ENCODE peak calls at places on chromosome 14, in five cellular contexts. L is stomach, V is breast epithelium, Z is K562, H is sigmoid colon. P is an unnamed sample. For H3K27me3, the result is how much of the 10 kb centered on the place peaks cover.

GRCh38 chr14:75661499-75661814 is 411 bp downstream of the TTLL5 start:
- DNase-seq in L (no peak), V (no peak), Z (no peak), H (no peak), P (no peak)

GRCh38 chr14:73386342-73386741 is 72.0 kb downstream of the NUMB start:
- DNase-seq in L (no peak), V (no peak), Z (no peak), H (no peak), P (no peak)

GRCh38 chr14:52043690-52044089 is 25.2 kb downstream of the NID2 start:
- DNase-seq in L (peak), V (no peak), Z (peak), H (no peak), P (no peak)

GRCh38 chr14:56482306-56482705 is 97.3 kb upstream of the TMEM260 start:
- DNase-seq in L (no peak), V (no peak), Z (peak), H (no peak), P (no peak)

GRCh38 chr14:60848066-60848465 is 113.5 kb downstream of the MNAT1 start:
- DNase-seq in L (no peak), V (no peak), Z (no peak), H (no peak), P (no peak)

GRCh38 chr14:35416108-35416750 is 11.7 kb upstream of the NFKBIA start:
- DNase-seq in L (no peak), V (no peak), Z (no peak), H (no peak), P (no peak)

GRCh38 chr14:54782803-54783659 is 119.6 kb downstream of the GCH1 start:
- DNase-seq in L (no peak), V (no peak), Z (no peak), H (peak), P (no peak)

GRCh38 chr14:85280074-85280473 is 249.9 kb upstream of the FLRT2 start:
- DNase-seq in L (no peak), V (no peak), Z (no peak), H (no peak), P (no peak)

GRCh38 chr14:90871605-90872233 is 55.5 kb upstream of the TTC7B start:
- DNase-seq in L (no peak), V (no peak), Z (no peak), H (no peak), P (peak)

GRCh38 chr14:56085471-56085870 is 32.7 kb upstream of the PELI2 start:
- DNase-seq in L (no peak), V (no peak), Z (no peak), H (no peak), P (no peak)

GRCh38 chr14:43579743-43580142 is 927.3 kb downstream of the FSCB start:
- DNase-seq in L (no peak), V (no peak), Z (no peak), H (no peak), P (no peak)

GRCh38 chr14:34211732-34212131 is 250.3 kb downstream of the SPTSSA start:
- DNase-seq in L (no peak), V (no peak), Z (no peak), H (no peak), P (no peak)

GRCh38 chr14:74417611-74418010 is 8.4 kb downstream of the SYNDIG1L start:
- DNase-seq in L (no peak), V (no peak), Z (no peak), H (no peak), P (no peak)

GRCh38 chr14:75570797-75571196 is 7.6 kb upstream of the FLVCR2 start:
- DNase-seq in L (no peak), V (no peak), Z (no peak), H (no peak), P (no peak)

GRCh38 chr14:58107947-58108552 is 44.0 kb downstream of the ARMH4 start:
- DNase-seq in L (no peak), V (no peak), Z (peak), H (no peak), P (peak)

GRCh38 chr14:54105898-54106297 is 149.3 kb upstream of the BMP4 start:
- DNase-seq in L (peak), V (no peak), Z (no peak), H (no peak), P (no peak)

GRCh38 chr14:63404906-63405305 is 86.2 kb upstream of the GPHB5 start:
- DNase-seq in L (no peak), V (no peak), Z (no peak), H (no peak), P (peak)

GRCh38 chr14:74977901-74978385 is 22.5 kb upstream of the PGF start:
- DNase-seq in L (no peak), V (no peak), Z (no peak), H (no peak), P (no peak)

GRCh38 chr14:38623661-38624060 is 367.8 kb upstream of the CLEC14A start:
- DNase-seq in L (no peak), V (no peak), Z (no peak), H (no peak), P (no peak)

GRCh38 chr14:32693114-32693513 is 245.6 kb upstream of the NPAS3 start:
- DNase-seq in L (no peak), V (no peak), Z (no peak), H (no peak), P (no peak)

GRCh38 chr14:48788771-48789170 is 797.4 kb downstream of the RPS29 start:
- DNase-seq in L (no peak), V (no peak), Z (no peak), H (no peak), P (no peak)

GRCh38 chr14:56870336-56870735 is 60.1 kb upstream of the OTX2 start:
- DNase-seq in L (no peak), V (no peak), Z (no peak), H (no peak), P (no peak)

GRCh38 chr14:91008759-91009409 is 51.6 kb downstream of the RPS6KA5 start:
- DNase-seq in L (no peak), V (no peak), Z (no peak), H (no peak), P (no peak)

GRCh38 chr14:76151398-76152332 is at the start of gene GPATCH2L:
- DNase-seq in L (peak), V (peak), Z (peak), H (peak), P (peak)

GRCh38 chr14:99186956-99187690 is 84.9 kb downstream of the BCL11B start:
- DNase-seq in L (no peak), V (no peak), Z (no peak), H (no peak), P (no peak)

GRCh38 chr14:51283402-51283825 is 43.4 kb downstream of the TMX1 start:
- DNase-seq in L (no peak), V (no peak), Z (peak), H (no peak), P (peak)

GRCh38 chr14:62006116-62006737 is 244.0 kb downstream of the SNAPC1 start:
- DNase-seq in L (no peak), V (no peak), Z (no peak), H (no peak), P (no peak)

GRCh38 chr14:69010632-69011031 is 31.5 kb upstream of the ACTN1 start:
- DNase-seq in L (no peak), V (no peak), Z (no peak), H (no peak), P (no peak)

GRCh38 chr14:39372656-39373055 is 59.6 kb downstream of the FBXO33 start:
- DNase-seq in L (no peak), V (no peak), Z (no peak), H (no peak), P (no peak)

GRCh38 chr14:55245657-55246268 is 25.5 kb upstream of the FBXO34 start:
- DNase-seq in L (no peak), V (no peak), Z (peak), H (no peak), P (peak)

GRCh38 chr14:78598046-78598652 is 428.0 kb downstream of the NRXN3 start:
- DNase-seq in L (peak), V (no peak), Z (peak), H (peak), P (peak)

GRCh38 chr14:59277659-59278058 is 89.2 kb downstream of the DAAM1 start:
- DNase-seq in L (no peak), V (no peak), Z (no peak), H (no peak), P (no peak)

GRCh38 chr14:25756880-25757279 is 706.9 kb upstream of the STXBP6 start:
- DNase-seq in L (no peak), V (no peak), Z (no peak), H (no peak), P (no peak)

GRCh38 chr14:22737052-22737451 is 29.4 kb upstream of the OXA1L start:
- DNase-seq in L (no peak), V (no peak), Z (no peak), H (no peak), P (no peak)

GRCh38 chr14:79587194-79587593 is 624.1 kb downstream of the DIO2 start:
- DNase-seq in L (no peak), V (no peak), Z (no peak), H (no peak), P (no peak)

GRCh38 chr14:93023039-93023438 is 92.7 kb downstream of the ITPK1 start:
- DNase-seq in L (no peak), V (no peak), Z (peak), H (no peak), P (no peak)

GRCh38 chr14:56170877-56171422 is 52.7 kb downstream of the PELI2 start:
- DNase-seq in L (no peak), V (no peak), Z (no peak), H (no peak), P (no peak)

GRCh38 chr14:85165091-85165490 is 364.9 kb upstream of the FLRT2 start:
- DNase-seq in L (no peak), V (no peak), Z (no peak), H (no peak), P (no peak)

GRCh38 chr14:70709726-70710382 is 68.1 kb downstream of the TTC9 start:
- DNase-seq in L (no peak), V (no peak), Z (no peak), H (no peak), P (no peak)

GRCh38 chr14:87461704-87462103 is 531.3 kb downstream of the GALC start:
- DNase-seq in L (no peak), V (no peak), Z (no peak), H (no peak), P (no peak)
- TF ChIP-seq POLR2AphosphoS5 in L (no peak), V (no peak), Z (no peak), H (no peak), P (no peak)

DNA sequence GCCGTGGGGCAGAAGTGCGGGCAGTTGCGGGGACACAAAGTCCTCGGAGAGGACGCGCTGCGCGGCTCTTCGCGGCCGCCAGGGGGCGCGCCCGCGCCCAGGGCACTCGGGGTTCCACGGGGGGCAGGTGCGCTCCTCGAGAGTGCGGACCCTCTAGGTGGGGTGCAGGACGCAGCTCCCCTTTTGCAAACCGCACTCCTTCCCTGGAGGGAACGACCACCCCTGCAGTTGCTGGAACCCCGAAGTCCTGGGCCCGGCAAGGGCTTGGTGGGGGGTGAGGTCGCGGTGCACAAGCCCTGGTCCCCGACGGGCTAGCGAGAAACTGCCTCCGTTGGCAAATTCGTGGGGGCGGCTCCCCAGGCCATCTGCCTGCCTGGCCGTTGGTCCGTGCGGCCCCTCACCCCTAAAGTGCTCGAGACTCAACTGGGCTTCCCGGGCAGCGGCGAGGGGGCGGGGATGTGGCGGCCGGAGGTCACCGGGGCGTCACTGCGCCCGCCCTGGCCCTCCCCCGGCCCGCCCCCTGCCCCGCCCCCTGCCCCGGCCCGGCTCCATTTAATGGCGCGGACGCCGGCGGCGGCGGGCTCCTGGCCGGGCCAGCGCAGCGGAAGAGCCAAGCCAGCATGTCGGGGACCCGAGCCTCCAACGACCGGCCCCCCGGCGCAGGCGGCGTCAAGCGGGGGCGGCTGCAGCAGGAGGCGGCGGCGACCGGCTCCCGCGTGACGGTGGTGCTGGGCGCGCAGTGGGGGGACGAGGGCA is at the start of gene ADSS1:
- DNase-seq in L (peak), V (no peak), Z (peak), H (no peak), P (peak)
- TF ChIP-seq POLR2A in L (no peak), V (no peak), Z (no peak), H (no peak), P (peak)

DNA sequence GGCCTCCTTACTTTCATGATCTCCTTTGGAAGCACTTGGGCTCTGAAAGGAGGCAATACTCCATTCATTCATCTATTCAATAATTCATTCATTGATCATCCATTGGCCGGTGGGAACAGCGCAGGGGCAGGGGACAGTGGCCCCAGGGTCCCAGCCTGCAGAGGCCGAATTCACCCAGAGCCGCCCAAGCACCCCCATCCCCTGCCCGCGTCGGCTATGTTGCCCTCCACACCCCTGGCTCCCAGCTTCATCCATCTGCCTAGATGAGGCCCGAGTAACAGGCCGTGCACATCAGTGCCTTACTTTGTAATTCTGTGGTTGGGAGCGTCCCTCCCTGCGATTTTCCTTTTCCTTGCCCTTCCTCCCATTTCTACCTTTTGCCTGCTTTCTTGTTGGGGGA is 3.2 kb downstream of the AMN start:
- DNase-seq in L (no peak), V (no peak), Z (no peak), H (no peak), P (no peak)
- H3K27me3 ChIP-seq in L (half or more), V (under half), Z (under half), H (under half), P (under half)

DNA sequence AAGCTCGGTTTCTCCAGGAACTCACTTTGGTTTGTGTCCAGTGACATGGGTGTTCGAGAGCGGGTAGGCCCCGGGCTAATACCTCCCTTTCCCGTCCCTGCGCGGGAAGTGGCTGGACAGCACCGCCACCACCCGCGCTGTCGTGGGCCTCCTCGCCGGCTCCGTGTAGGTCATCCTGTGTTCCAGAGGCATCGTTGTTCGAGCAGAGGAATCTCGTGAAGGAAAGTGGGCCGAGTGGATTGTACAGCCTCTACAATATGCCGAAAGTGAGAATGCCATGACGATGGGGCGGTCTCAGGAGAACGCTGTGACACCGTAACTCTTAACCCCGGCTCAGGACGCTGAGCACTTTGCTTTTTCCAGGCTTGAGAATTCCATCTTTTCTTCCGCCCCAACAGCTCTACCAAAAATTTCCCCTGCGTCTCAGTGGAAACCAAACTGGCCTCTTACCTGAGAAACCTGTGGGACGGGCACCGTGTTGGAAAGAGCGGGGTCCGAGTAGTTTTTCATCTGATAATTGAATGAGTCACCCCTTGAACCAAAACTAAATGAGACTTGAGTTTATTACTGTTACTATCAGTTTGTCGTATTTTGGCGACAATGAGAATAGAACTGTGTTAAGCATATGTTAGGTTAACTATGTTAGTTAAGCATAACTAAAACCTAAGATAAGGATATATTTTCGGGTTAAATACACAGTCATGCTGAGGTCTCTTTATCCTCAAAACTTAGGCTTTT is 510 bp downstream of the EIF2S1 start:
- DNase-seq in L (no peak), V (no peak), Z (peak), H (no peak), P (no peak)
- TF ChIP-seq POLR2AphosphoS5 in L (no peak), V (peak), Z (no peak), H (no peak), P (no peak)

DNA sequence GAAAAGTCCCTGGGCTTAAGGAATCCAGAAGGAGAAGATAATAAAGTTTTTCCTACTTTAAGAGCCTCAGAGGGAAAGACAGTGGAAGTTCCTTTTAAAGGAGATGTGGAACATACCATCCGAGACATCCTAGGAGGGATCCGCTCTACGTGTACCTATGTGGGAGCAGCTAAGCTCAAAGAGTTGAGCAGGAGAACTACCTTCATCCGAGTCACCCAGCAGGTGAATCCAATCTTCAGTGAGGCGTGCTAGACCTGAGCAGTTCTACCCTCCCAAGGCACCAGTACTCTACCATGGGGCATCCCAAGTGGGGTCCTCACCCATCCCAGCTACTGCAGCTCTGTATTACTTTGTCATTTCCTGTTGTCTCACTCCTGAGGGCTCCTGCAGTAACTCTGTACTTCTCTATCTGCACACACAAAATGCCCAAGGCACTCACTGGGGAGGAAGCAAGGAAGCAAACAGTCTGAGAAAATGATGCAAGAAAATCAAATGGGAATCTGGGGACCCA is 3.8 kb downstream of the TINF2 start:
- DNase-seq in L (no peak), V (no peak), Z (no peak), H (no peak), P (no peak)
- TF ChIP-seq POLR2A in L (no peak), V (no peak), Z (no peak), H (no peak), P (no peak)

GRCh38 chr14:28762290-28762948 is 4.2 kb upstream of the FOXG1 start:
- DNase-seq in L (no peak), V (no peak), Z (no peak), H (no peak), P (no peak)
- H3K27me3 ChIP-seq in L (half or more), V (under half), Z (under half), H (half or more), P (under half)

GRCh38 chr14:30796707-30797106 is 77.7 kb upstream of the COCH start:
- DNase-seq in L (no peak), V (no peak), Z (no peak), H (no peak), P (no peak)

GRCh38 chr14:30791522-30792351 is 82.6 kb upstream of the COCH start:
- DNase-seq in L (no peak), V (no peak), Z (no peak), H (no peak), P (no peak)

GRCh38 chr14:30786701-30787100 is 87.7 kb upstream of the COCH start:
- DNase-seq in L (no peak), V (no peak), Z (no peak), H (no peak), P (no peak)

GRCh38 chr14:30790827-30791226 is 83.5 kb upstream of the COCH start:
- DNase-seq in L (no peak), V (no peak), Z (no peak), H (no peak), P (no peak)
- TF ChIP-seq POLR2AphosphoS5 in L (no peak), V (no peak), Z (no peak), H (no peak), P (no peak)

DNA sequence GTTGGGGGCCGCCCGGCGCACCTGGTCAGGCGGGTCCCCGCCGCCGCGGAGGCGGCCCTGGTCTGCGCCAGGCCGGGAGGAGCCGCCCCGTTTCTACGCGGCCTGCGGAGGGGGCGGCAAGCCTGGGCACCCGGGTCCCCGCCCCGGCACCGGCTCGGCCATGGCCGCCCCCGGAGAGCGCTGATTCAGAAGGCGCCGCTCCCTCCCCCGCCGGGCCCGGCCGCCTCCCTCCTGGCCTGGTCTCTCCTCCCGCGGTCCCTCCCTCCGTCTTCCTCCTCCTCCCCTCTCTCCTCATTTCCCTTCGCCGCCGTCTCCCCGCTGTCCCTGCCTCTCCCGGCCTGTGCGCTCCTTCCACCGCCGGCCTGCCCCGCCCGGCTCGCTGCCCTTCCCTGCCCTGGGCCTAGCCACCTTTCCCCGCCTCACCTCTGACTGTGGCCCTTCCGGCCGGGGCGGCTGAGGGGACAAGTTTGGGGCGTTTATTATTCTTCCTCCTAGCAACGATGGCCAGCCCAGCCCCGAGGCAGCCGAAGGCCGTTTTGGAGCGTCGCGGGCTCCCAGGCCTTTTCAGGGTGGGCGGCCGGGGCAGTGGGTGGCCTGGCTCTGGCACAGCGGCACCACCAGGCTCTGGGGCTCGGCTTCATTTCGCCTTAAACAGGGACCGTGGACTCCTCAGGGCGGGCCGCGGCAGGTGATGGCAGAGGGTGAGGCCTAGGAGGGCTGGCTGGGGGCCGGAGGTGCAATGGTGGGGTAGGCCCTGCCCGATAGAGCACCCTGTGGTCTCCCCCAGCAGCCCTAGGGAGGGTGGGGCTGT is 768 bp downstream of the CEP170B start:
- DNase-seq in L (peak), V (peak), Z (peak), H (peak), P (peak)
- TF ChIP-seq POLR2A in L (no peak), V (no peak), Z (no peak), H (peak), P (peak)

P was measured in prostate gland.